ENCODE peak calls at places on chromosomes 4 and X, in nine cellular contexts. R is fibroblast of the aortic adventitia, G is endothelial cell, P is colonic mucosa, D is dorsolateral prefrontal cortex, J is right atrium auricular region, T is nephron progenitor cell, H is progenitor cell of endocrine pancreas, F is PC-3. E is an unnamed sample.
A peak's percentile ranks its signal among the peaks of the same experiment; 100 is the strongest.

GRCh38 chr4:89204624-89205023 is 93.3 kb downstream of the TIGD2 start:
- DNase-seq in F (peak; percentile 36), R (peak; percentile 58), P (no peak), T (no peak), G (no peak), H (no peak), D (no peak), J (no peak), E (no peak)

GRCh38 chrX:118252967-118253366 is 92.9 kb upstream of the WDR44 start:
- DNase-seq in R (no peak), D (no peak), G (no peak), T (no peak), P (no peak), F (no peak), J (no peak), H (no peak), E (no peak)

GRCh38 chrX:74179071-74179470 is 124.9 kb upstream of the ZCCHC13 start:
- DNase-seq in T (no peak), P (no peak), F (peak; percentile 62), G (no peak), D (no peak), R (peak; percentile 59), J (no peak), H (no peak), E (no peak)

GRCh38 chrX:12446342-12447075 is 308.2 kb downstream of the FRMPD4 start:
- DNase-seq in T (no peak), P (no peak), D (no peak), R (peak; percentile 38), H (no peak), J (no peak), F (peak; percentile 38), G (no peak), E (no peak)

GRCh38 chr4:6527683-6528595 is 47.0 kb upstream of the MAN2B2 start:
- DNase-seq in T (no peak), D (no peak), G (no peak), F (no peak), P (no peak), J (no peak), R (no peak), H (no peak), E (no peak)

GRCh38 chr4:76233534-76233933 is 18.0 kb upstream of the FAM47E start:
- DNase-seq in G (no peak), R (no peak), P (no peak), D (no peak), T (no peak), J (no peak), H (no peak), F (no peak), E (no peak)

GRCh38 chr4:121998024-121998423 is 46.2 kb upstream of the TRPC3 start:
- DNase-seq in P (no peak), H (no peak), T (no peak), D (no peak), G (peak; percentile 9), R (no peak), F (peak; percentile 4), J (no peak), E (no peak)

GRCh38 chr4:151807220-151807619 is 46.4 kb upstream of the GATB start:
- DNase-seq in T (no peak), G (no peak), R (no peak), J (peak; percentile 69), P (peak; percentile 40), F (peak; percentile 14), D (no peak), H (no peak), E (no peak)

GRCh38 chr4:143411527-143412480 is 75.1 kb downstream of the GAB1 start:
- DNase-seq in R (peak; percentile 49), H (no peak), P (no peak), D (no peak), F (no peak), J (no peak), G (no peak), T (no peak), E (no peak)

GRCh38 chr4:119026662-119027444 is 108.8 kb upstream of the MYOZ2 start:
- DNase-seq in G (no peak), F (no peak), H (no peak), J (no peak), P (no peak), T (no peak), D (no peak), R (no peak), E (no peak)

DNA sequence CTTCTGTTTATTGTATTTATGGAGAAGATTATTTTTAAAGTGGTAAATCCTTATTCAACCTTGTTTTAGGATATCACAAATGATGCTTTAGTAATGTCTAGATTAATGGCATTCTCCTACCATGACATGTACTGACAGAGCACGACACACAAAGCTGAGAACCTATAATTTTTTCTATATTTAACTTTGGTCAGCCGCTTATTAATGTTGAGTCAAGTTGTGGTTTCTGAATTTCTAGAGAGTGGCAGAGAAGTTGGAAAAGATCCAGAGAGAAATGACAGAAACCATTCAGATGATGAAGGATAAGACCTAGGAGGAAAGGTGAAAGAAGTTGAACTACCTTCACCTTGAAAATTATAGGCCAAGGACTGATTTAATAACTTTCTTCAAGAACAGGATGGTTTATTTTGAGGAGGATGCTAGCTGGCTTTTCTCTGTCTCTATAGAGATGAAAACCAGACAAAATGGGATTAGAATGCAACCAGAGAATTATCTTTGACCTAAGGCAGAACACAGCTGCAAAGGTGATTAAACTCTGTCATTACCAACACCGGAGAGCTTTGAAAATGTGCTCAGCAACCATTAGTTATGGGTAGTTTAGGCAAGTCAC is 62.6 kb upstream of the TSPAN5 start:
- DNase-seq in T (no peak), F (peak; percentile 91), G (no peak), P (no peak), R (no peak), J (no peak), H (no peak), D (no peak), E (no peak)
- TF ChIP-seq CTCF in T (no peak), F (no peak), G (no peak), P (no peak), R (no peak), J (no peak), H (no peak), D (no peak), E (no peak)

DNA sequence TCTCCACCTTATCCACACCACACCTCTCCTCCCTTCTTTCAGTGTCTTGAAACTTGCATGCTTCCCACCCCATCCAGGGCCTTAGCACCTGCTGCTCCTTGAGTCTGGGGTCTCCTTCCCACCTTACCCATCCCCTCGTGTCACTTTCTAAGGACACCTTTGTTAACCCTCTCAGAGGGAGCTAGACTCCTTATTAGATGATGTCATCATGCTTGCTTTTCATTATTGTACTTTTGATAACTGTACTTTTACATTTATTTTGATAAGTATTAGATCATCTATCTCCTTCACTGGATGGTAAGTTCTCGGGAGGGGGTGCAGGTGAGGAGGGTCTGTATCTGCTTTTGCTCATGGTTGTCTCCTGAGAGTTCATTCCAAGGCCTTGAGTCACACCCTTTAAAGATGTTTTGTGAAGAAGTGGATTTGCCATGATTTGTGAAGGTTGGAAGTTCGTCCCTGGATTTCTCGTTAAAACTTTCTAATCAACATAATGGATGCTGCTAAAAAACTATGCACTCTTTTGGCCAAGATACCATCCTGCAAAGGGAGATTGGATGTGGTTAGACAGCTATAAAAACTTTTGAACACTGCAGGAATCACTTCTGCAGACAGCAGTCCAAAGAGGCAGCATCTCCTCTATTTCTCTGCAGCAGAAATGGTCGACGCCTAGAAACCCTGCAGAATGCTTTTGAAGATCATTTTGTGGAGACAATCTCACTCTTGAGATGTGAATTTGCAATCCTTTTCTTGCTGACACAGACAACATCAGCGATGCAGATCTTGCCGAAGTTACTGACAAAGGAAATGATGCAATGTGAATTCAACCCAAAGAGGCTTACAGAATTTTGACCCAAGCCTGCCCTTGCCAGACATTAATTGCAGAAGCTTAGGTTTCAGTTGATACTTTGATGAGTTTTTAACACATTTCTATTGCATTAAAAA is 69.5 kb downstream of the ENPP6 start:
- DNase-seq in P (no peak), J (no peak), G (no peak), H (no peak), R (peak; percentile 56), T (no peak), D (no peak), F (no peak), E (no peak)
- TF ChIP-seq CTCF in P (no peak), J (no peak), G (no peak), H (no peak), R (no peak), T (no peak), D (no peak), F (no peak), E (no peak)

GRCh38 chr4:185396724-185397402 is at the start of gene ANKRD37:
- DNase-seq in P (peak; percentile 57), F (peak; percentile 48), H (peak; percentile 21), D (peak; percentile 53), R (peak; percentile 28), T (no peak), J (peak; percentile 66), G (peak; percentile 38), E (no peak)
- TF ChIP-seq CTCF in P (no peak), F (no peak), H (no peak), D (no peak), R (no peak), T (no peak), J (no peak), G (no peak), E (no peak)

GRCh38 chrX:153032397-153033118 is 23.7 kb upstream of the PNMA3 start:
- DNase-seq in H (peak; percentile 61), P (peak; percentile 65), D (peak; percentile 71), G (peak; percentile 71), F (peak; percentile 70), J (peak; percentile 69), T (peak; percentile 82), R (peak; percentile 32), E (peak; percentile 79)
- TF ChIP-seq CTCF in H (peak; percentile 83), P (peak; percentile 63), D (peak; percentile 84), G (peak; percentile 83), F (peak; percentile 85), J (peak; percentile 87), T (peak; percentile 81), R (peak; percentile 72), E (peak; percentile 71)

GRCh38 chr4:126697748-126698147 is 935.0 kb upstream of the INTU start:
- DNase-seq in D (no peak), P (no peak), G (no peak), T (no peak), H (no peak), R (peak; percentile 70), F (peak; percentile 56), J (no peak), E (no peak)
- TF ChIP-seq CTCF in D (no peak), P (no peak), G (no peak), T (no peak), H (no peak), R (no peak), F (no peak), J (no peak), E (no peak)

GRCh38 chrX:120794525-120794975 is 81.1 kb downstream of the CT47B1 start:
- DNase-seq in D (no peak), J (no peak), T (no peak), R (peak; percentile 75), F (peak; percentile 48), H (no peak), G (no peak), P (no peak), E (no peak)

GRCh38 chrX:120793098-120793497 is 82.6 kb downstream of the CT47B1 start:
- DNase-seq in F (no peak), H (no peak), G (no peak), D (no peak), T (no peak), J (no peak), R (no peak), P (no peak), E (no peak)

GRCh38 chrX:120790552-120790951 is 85.1 kb downstream of the CT47B1 start:
- DNase-seq in D (no peak), R (no peak), T (no peak), P (no peak), F (no peak), G (no peak), J (no peak), H (no peak), E (no peak)

GRCh38 chrX:120791013-120791643 is 84.5 kb downstream of the CT47B1 start:
- DNase-seq in G (no peak), J (peak; percentile 68), H (no peak), T (no peak), F (peak; percentile 79), D (peak; percentile 64), P (peak; percentile 18), R (peak; percentile 73), E (no peak)

GRCh38 chrX:120790118-120790517 is 85.5 kb downstream of the CT47B1 start:
- DNase-seq in T (peak; percentile 23), F (peak; percentile 86), J (no peak), H (no peak), G (peak; percentile 9), P (peak; percentile 20), D (no peak), R (peak; percentile 91), E (no peak)
- TF ChIP-seq CTCF in T (peak; percentile 72), F (peak; percentile 74), J (peak; percentile 89), H (peak; percentile 81), G (peak; percentile 65), P (peak; percentile 76), D (peak; percentile 88), R (peak; percentile 88), E (peak; percentile 65)

E was measured in mesothelial cell of epicardium.